ENCODE peak calls at places on chromosomes 6 and 20, in eight cellular contexts. W is memory B cell, B is GM10248, X is SK-MEL-5, M is heart right ventricle, C is EL, H is fibroblast of the conjunctiva, L is astrocyte of the spinal cord. U is an unnamed sample.

GRCh38 chr6:127302728-127303675 is 36.3 kb downstream of the RNF146 start:
- DNase-seq in W (peak), B (peak), X (peak), M (peak), C (peak), H (peak), L (peak), U (no peak)

GRCh38 chr6:41894366-41895299 is 542 bp downstream of the USP49 start:
- DNase-seq in W (no peak), B (no peak), X (no peak), M (no peak), C (peak), H (no peak), L (no peak), U (no peak)

GRCh38 chr20:10861086-10861485 is 187.3 kb upstream of the JAG1 start:
- DNase-seq in W (no peak), B (no peak), X (no peak), M (no peak), C (peak), H (no peak), L (peak), U (no peak)

GRCh38 chr6:132087391-132087790 is 136.2 kb upstream of the CCN2 start:
- DNase-seq in W (no peak), B (no peak), X (peak), M (no peak), C (peak), H (no peak), L (peak), U (no peak)

GRCh38 chr20:62571667-62572344 is 70.5 kb upstream of the SLCO4A1 start:
- DNase-seq in W (no peak), B (peak), X (peak), M (no peak), C (no peak), H (no peak), L (no peak), U (peak)

GRCh38 chr20:17648782-17649730 is 33.0 kb downstream of the RRBP1 start:
- DNase-seq in W (no peak), B (peak), X (no peak), M (no peak), C (no peak), H (no peak), L (peak), U (no peak)

GRCh38 chr6:138588805-138589434 is 89.6 kb upstream of the NHSL1 start:
- DNase-seq in W (peak), B (peak), X (peak), M (peak), C (peak), H (peak), L (peak), U (peak)

GRCh38 chr6:47235964-47236760 is 73.5 kb downstream of the TNFRSF21 start:
- DNase-seq in W (no peak), B (no peak), X (no peak), M (peak), C (no peak), H (no peak), L (no peak), U (no peak)

GRCh38 chr20:57676517-57677322 is 33.1 kb downstream of the PMEPA1 start:
- DNase-seq in W (no peak), B (no peak), X (no peak), M (no peak), C (no peak), H (no peak), L (no peak), U (no peak)

GRCh38 chr6:17914651-17915050 is 72.8 kb downstream of the KIF13A start:
- DNase-seq in W (no peak), B (no peak), X (no peak), M (no peak), C (no peak), H (no peak), L (no peak), U (no peak)

GRCh38 chr20:34014878-34015277 is 21.2 kb downstream of the RALY start:
- DNase-seq in W (no peak), B (no peak), X (no peak), M (no peak), C (no peak), H (no peak), L (no peak), U (no peak)

GRCh38 chr6:168099201-168100010 is 20.4 kb upstream of the FRMD1 start:
- DNase-seq in W (no peak), B (no peak), X (no peak), M (no peak), C (no peak), H (no peak), L (no peak), U (no peak)

GRCh38 chr20:35135867-35136586 is 11.1 kb downstream of the EDEM2 start:
- DNase-seq in W (no peak), B (no peak), X (no peak), M (peak), C (peak), H (no peak), L (peak), U (no peak)

GRCh38 chr6:151325075-151326050 is 66.0 kb downstream of the ZBTB2 start:
- DNase-seq in W (no peak), B (no peak), X (peak), M (peak), C (peak), H (peak), L (peak), U (no peak)

GRCh38 chr6:26322645-26323482 is 42.1 kb upstream of the BTN3A2 start:
- DNase-seq in W (peak), B (peak), X (peak), M (peak), C (peak), H (peak), L (peak), U (peak)

GRCh38 chr20:60125521-60125920 is 167.3 kb downstream of the CDH26 start:
- DNase-seq in W (no peak), B (no peak), X (no peak), M (no peak), C (no peak), H (no peak), L (no peak), U (no peak)

GRCh38 chr6:3957321-3957720 is 108.1 kb downstream of the FAM50B start:
- DNase-seq in W (no peak), B (no peak), X (no peak), M (no peak), C (no peak), H (no peak), L (no peak), U (no peak)

GRCh38 chr20:25534845-25535244 is 50.5 kb downstream of the NINL start:
- DNase-seq in W (no peak), B (no peak), X (peak), M (no peak), C (no peak), H (no peak), L (no peak), U (no peak)

GRCh38 chr6:51213806-51214205 is 395.1 kb downstream of the TFAP2B start:
- DNase-seq in W (no peak), B (no peak), X (no peak), M (no peak), C (no peak), H (no peak), L (no peak), U (no peak)

GRCh38 chr6:153125032-153125431 is 6.0 kb downstream of the RGS17 start:
- DNase-seq in W (no peak), B (no peak), X (no peak), M (no peak), C (no peak), H (no peak), L (no peak), U (no peak)

GRCh38 chr6:30880563-30881252 is 3.6 kb upstream of the DDR1 start:
- DNase-seq in W (no peak), B (no peak), X (no peak), M (no peak), C (no peak), H (no peak), L (no peak), U (no peak)

GRCh38 chr20:38665886-38666285 is 58.4 kb upstream of the SLC32A1 start:
- DNase-seq in W (no peak), B (no peak), X (no peak), M (no peak), C (no peak), H (no peak), L (no peak), U (no peak)

GRCh38 chr20:57756213-57756612 is 46.4 kb upstream of the PMEPA1 start:
- DNase-seq in W (no peak), B (no peak), X (no peak), M (no peak), C (no peak), H (no peak), L (no peak), U (no peak)

GRCh38 chr6:154923199-154923869 is 71.8 kb upstream of the TIAM2 start:
- DNase-seq in W (no peak), B (no peak), X (no peak), M (no peak), C (no peak), H (no peak), L (peak), U (no peak)